ENCODE peak calls at places on chromosomes 7 and 10, in eight cellular contexts. L, B, Q, T, C, F, H and R are unnamed samples.
A peak's percentile ranks its signal among the peaks of the same experiment; 100 is the strongest.

GRCh38 chr7:111561659-111561908 is 708 bp downstream of the IMMP2L start:
- DNase-seq in B (no peak), F (no peak), L (no peak), C (no peak), H (no peak), Q (no peak), T (no peak), R (peak; percentile 4)

GRCh38 chr10:788796-789748 is 99.6 kb upstream of the DIP2C start:
- DNase-seq in F (peak; percentile 62), L (peak; percentile 88), H (no peak), T (no peak), Q (peak; percentile 67), C (peak; percentile 91), B (peak; percentile 87), R (peak; percentile 74)

GRCh38 chr7:51255536-51256243 is 60.9 kb downstream of the COBL start:
- DNase-seq in T (no peak), C (no peak), L (peak; percentile 75), H (no peak), Q (no peak), B (no peak), F (no peak), R (no peak)

GRCh38 chr7:108345710-108346336 is 110.4 kb downstream of the NRCAM start:
- DNase-seq in F (no peak), Q (no peak), T (no peak), B (no peak), C (no peak), L (peak; percentile 71), H (no peak), R (no peak)

GRCh38 chr7:28112883-28113540 is 67.6 kb downstream of the JAZF1 start:
- DNase-seq in B (no peak), H (no peak), L (no peak), Q (no peak), T (no peak), C (no peak), F (no peak), R (peak; percentile 38)

GRCh38 chr10:14879055-14879800 is 562 bp downstream of the SUV39H2 start:
- DNase-seq in H (peak; percentile 6), C (peak; percentile 67), L (peak; percentile 79), B (no peak), T (no peak), Q (no peak), F (peak; percentile 76), R (no peak)

GRCh38 chr10:101840102-101840684 is 3.4 kb downstream of the KCNIP2 start:
- DNase-seq in H (no peak), T (no peak), B (no peak), F (no peak), C (peak; percentile 57), Q (no peak), L (peak; percentile 60), R (no peak)

GRCh38 chr7:47952224-47952623 is 4.0 kb upstream of the PKD1L1 start:
- DNase-seq in Q (no peak), L (no peak), T (no peak), C (no peak), H (no peak), F (no peak), B (no peak), R (no peak)

GRCh38 chr7:78638364-78638763 is 815.1 kb downstream of the MAGI2 start:
- DNase-seq in T (no peak), F (no peak), B (no peak), H (no peak), C (no peak), L (no peak), Q (no peak), R (no peak)

GRCh38 chr7:132865366-132865765 is 216.5 kb downstream of the CHCHD3 start:
- DNase-seq in L (no peak), H (no peak), F (no peak), T (no peak), C (no peak), B (no peak), Q (no peak), R (no peak)

GRCh38 chr7:105013283-105013817 is 655 bp upstream of the KMT2E start:
- DNase-seq in F (peak; percentile 98), C (peak; percentile 98), H (peak; percentile 82), T (peak; percentile 79), L (peak; percentile 97), B (peak; percentile 96), Q (peak; percentile 95), R (peak; percentile 93)

GRCh38 chr7:28360739-28361138 is 51.6 kb upstream of the CREB5 start:
- DNase-seq in C (no peak), B (no peak), H (no peak), L (peak; percentile 38), T (no peak), F (no peak), Q (no peak), R (no peak)

GRCh38 chr7:151366872-151367207 is 25.2 kb downstream of the NUB1 start:
- DNase-seq in T (no peak), H (no peak), L (no peak), Q (peak; percentile 39), B (no peak), C (peak; percentile 47), F (no peak), R (peak; percentile 60)

GRCh38 chr10:77455538-77455937 is 182.1 kb downstream of the KCNMA1 start:
- DNase-seq in H (no peak), T (no peak), C (no peak), B (no peak), L (no peak), Q (no peak), F (no peak), R (no peak)

GRCh38 chr7:143318661-143319060 is 2.8 kb downstream of the CLCN1 start:
- DNase-seq in Q (peak; percentile 37), F (no peak), L (no peak), C (peak; percentile 70), B (peak; percentile 58), H (no peak), T (no peak), R (peak; percentile 66)

GRCh38 chr10:124019886-124020797 is 73.3 kb downstream of the CHST15 start:
- DNase-seq in H (no peak), Q (no peak), F (no peak), T (no peak), L (peak; percentile 49), B (peak; percentile 25), C (no peak), R (no peak)

GRCh38 chr10:131247873-131248272 is 63.6 kb downstream of the TCERG1L start:
- DNase-seq in Q (no peak), L (no peak), H (no peak), F (no peak), B (no peak), T (no peak), C (no peak), R (no peak)

GRCh38 chr7:30511973-30512662 is 7.5 kb upstream of the GGCT start:
- DNase-seq in L (no peak), B (no peak), T (no peak), C (no peak), H (no peak), F (no peak), Q (no peak), R (no peak)

GRCh38 chr7:131071786-131072504 is 255.7 kb upstream of the MKLN1 start:
- DNase-seq in L (no peak), F (peak; percentile 60), B (peak; percentile 63), C (peak; percentile 25), H (no peak), Q (peak; percentile 88), T (peak; percentile 39), R (peak; percentile 86)

GRCh38 chr10:11177926-11178453 is 160.3 kb downstream of the CELF2 start:
- DNase-seq in C (peak; percentile 28), T (no peak), B (peak; percentile 51), H (no peak), L (no peak), F (peak; percentile 76), Q (no peak), R (no peak)

GRCh38 chr7:152519290-152519689 is 83.5 kb upstream of the KMT2C start:
- DNase-seq in F (no peak), L (no peak), C (no peak), T (no peak), Q (no peak), H (no peak), B (no peak), R (no peak)